ENCODE peak calls at places on chromosomes 16 and 17, in seven cellular contexts. One of them, this sample, is unnamed.

GRCh38 chr16:37511-37910 is 15.9 kb downstream of the POLR3K start:
- DNase-seq in activated CD8-positive, alpha-beta memory T cell treated with anti-CD3 and anti-CD28 coated beads, Interleukin-2, amount 50 U/mL, for 4 hours: no peak
- DNase-seq in NCI-H1436: no peak
- DNase-seq in hypothalamus: no peak
- DNase-seq in WTC11: no peak
- DNase-seq in Calu3: no peak
- DNase-seq in fibroblast of lung: no peak
- DNase-seq in this sample: no peak

GRCh38 chr17:40522250-40522960 is 21.0 kb upstream of the TNS4 start:
- DNase-seq in hypothalamus: no peak
- DNase-seq in fibroblast of lung: peak; percentile 46
- DNase-seq in Calu3: no peak
- DNase-seq in NCI-H1436: no peak
- DNase-seq in WTC11: no peak
- DNase-seq in activated CD8-positive, alpha-beta memory T cell treated with anti-CD3 and anti-CD28 coated beads, Interleukin-2, amount 50 U/mL, for 4 hours: no peak
- DNase-seq in this sample: no peak

GRCh38 chr17:81417049-81417878 is 22.0 kb downstream of the BAHCC1 start:
- DNase-seq in Calu3: no peak
- DNase-seq in WTC11: no peak
- DNase-seq in NCI-H1436: no peak
- DNase-seq in fibroblast of lung: peak; percentile 58
- DNase-seq in hypothalamus: no peak
- DNase-seq in activated CD8-positive, alpha-beta memory T cell treated with anti-CD3 and anti-CD28 coated beads, Interleukin-2, amount 50 U/mL, for 4 hours: no peak
- DNase-seq in this sample: no peak

GRCh38 chr16:79170565-79171242 is 429.8 kb downstream of the MAF start:
- DNase-seq in Calu3: peak; percentile 40
- DNase-seq in fibroblast of lung: peak; percentile 78
- DNase-seq in WTC11: no peak
- DNase-seq in activated CD8-positive, alpha-beta memory T cell treated with anti-CD3 and anti-CD28 coated beads, Interleukin-2, amount 50 U/mL, for 4 hours: no peak
- DNase-seq in NCI-H1436: no peak
- DNase-seq in hypothalamus: no peak
- DNase-seq in this sample: no peak

GRCh38 chr16:56936491-56936890 is 4.5 kb downstream of the HERPUD1 start:
- DNase-seq in fibroblast of lung: peak; percentile 80
- DNase-seq in Calu3: no peak
- DNase-seq in NCI-H1436: no peak
- DNase-seq in activated CD8-positive, alpha-beta memory T cell treated with anti-CD3 and anti-CD28 coated beads, Interleukin-2, amount 50 U/mL, for 4 hours: no peak
- DNase-seq in WTC11: no peak
- DNase-seq in hypothalamus: no peak
- DNase-seq in this sample: no peak

GRCh38 chr17:68794636-68795503 is 160.3 kb downstream of the ABCA8 start:
- DNase-seq in Calu3: no peak
- DNase-seq in hypothalamus: no peak
- DNase-seq in fibroblast of lung: peak; percentile 81
- DNase-seq in WTC11: no peak
- DNase-seq in NCI-H1436: no peak
- DNase-seq in activated CD8-positive, alpha-beta memory T cell treated with anti-CD3 and anti-CD28 coated beads, Interleukin-2, amount 50 U/mL, for 4 hours: no peak
- DNase-seq in this sample: no peak

GRCh38 chr17:35892091-35892637 is 12.0 kb upstream of the CCL5 start:
- DNase-seq in Calu3: no peak
- DNase-seq in hypothalamus: no peak
- DNase-seq in WTC11: no peak
- DNase-seq in NCI-H1436: no peak
- DNase-seq in fibroblast of lung: no peak
- DNase-seq in activated CD8-positive, alpha-beta memory T cell treated with anti-CD3 and anti-CD28 coated beads, Interleukin-2, amount 50 U/mL, for 4 hours: peak; percentile 78
- DNase-seq in this sample: no peak

GRCh38 chr16:52546291-52546941 is 527 bp downstream of the TOX3 start:
- DNase-seq in hypothalamus: no peak
- DNase-seq in Calu3: no peak
- DNase-seq in fibroblast of lung: no peak
- DNase-seq in WTC11: peak; percentile 42
- DNase-seq in NCI-H1436: no peak
- DNase-seq in activated CD8-positive, alpha-beta memory T cell treated with anti-CD3 and anti-CD28 coated beads, Interleukin-2, amount 50 U/mL, for 4 hours: no peak
- DNase-seq in this sample: no peak

GRCh38 chr17:60629120-60629519 is 29.1 kb downstream of the PPM1D start:
- DNase-seq in Calu3: no peak
- DNase-seq in activated CD8-positive, alpha-beta memory T cell treated with anti-CD3 and anti-CD28 coated beads, Interleukin-2, amount 50 U/mL, for 4 hours: no peak
- DNase-seq in NCI-H1436: no peak
- DNase-seq in hypothalamus: no peak
- DNase-seq in fibroblast of lung: no peak
- DNase-seq in WTC11: no peak
- DNase-seq in this sample: no peak

GRCh38 chr16:66923866-66924265 is 1.5 kb downstream of the RRAD start:
- DNase-seq in fibroblast of lung: no peak
- DNase-seq in Calu3: no peak
- DNase-seq in activated CD8-positive, alpha-beta memory T cell treated with anti-CD3 and anti-CD28 coated beads, Interleukin-2, amount 50 U/mL, for 4 hours: no peak
- DNase-seq in hypothalamus: no peak
- DNase-seq in NCI-H1436: no peak
- DNase-seq in WTC11: no peak
- DNase-seq in this sample: no peak

This sample was measured in NCI-H1105.